ENCODE peak calls at places on chromosome 20, in six cellular contexts. L is lung; V is stomach; I is psoas muscle; Q is CD8-positive, alpha-beta memory T cell; U is CD8-positive, alpha-beta T cell. E is an unnamed sample. For H3K4me1 and H3K27me3, the result is how much of the 10 kb centered on the place peaks cover.

GRCh38 chr20:16637814-16638213 is 64.6 kb upstream of the KIF16B start:
- DNase-seq in Q (no peak), L (no peak), U (no peak), I (no peak), V (no peak), E (no peak)

GRCh38 chr20:48234951-48235350 is 449.7 kb upstream of the SULF2 start:
- DNase-seq in U (no peak), Q (no peak), L (no peak), V (no peak), I (no peak), E (no peak)

GRCh38 chr20:51553897-51554504 is 11.5 kb upstream of the NFATC2 start:
- DNase-seq in L (no peak), V (no peak), U (no peak), I (no peak), Q (no peak), E (no peak)

GRCh38 chr20:60046011-60046413 is 87.8 kb downstream of the CDH26 start:
- DNase-seq in L (no peak), U (no peak), I (no peak), Q (no peak), V (no peak), E (no peak)

GRCh38 chr20:62048821-62049291 is 16.8 kb downstream of the TAF4 start:
- DNase-seq in I (no peak), V (no peak), Q (no peak), U (no peak), L (no peak), E (no peak)

GRCh38 chr20:4508773-4509172 is 212.9 kb upstream of the PRND start:
- DNase-seq in L (no peak), V (no peak), U (no peak), Q (no peak), I (no peak), E (peak)

GRCh38 chr20:30376767-30377658 is 880.5 kb upstream of the DEFB115 start:
- DNase-seq in L (peak), Q (peak), I (peak), V (peak), U (peak), E (peak)

GRCh38 chr20:32982617-32983458 is 21.4 kb downstream of the SUN5 start:
- DNase-seq in Q (no peak), U (no peak), I (no peak), L (no peak), V (peak), E (peak)

GRCh38 chr20:41218466-41218865 is 81.1 kb downstream of the PLCG1 start:
- DNase-seq in Q (no peak), V (no peak), U (no peak), I (no peak), L (no peak), E (no peak)

GRCh38 chr20:9225879-9226278 is 157.0 kb downstream of the PLCB4 start:
- DNase-seq in U (no peak), I (peak), Q (no peak), L (no peak), V (no peak), E (no peak)

GRCh38 chr20:57092112-57092899 is 174.1 kb downstream of the BMP7 start:
- DNase-seq in V (peak), I (peak), Q (no peak), U (peak), L (peak), E (peak)
- H3K4me3 ChIP-seq in V (no peak), I (no peak), Q (no peak), U (no peak), L (no peak), E (no peak)

GRCh38 chr20:46087161-46087560 is 2.6 kb downstream of the NCOA5 start:
- DNase-seq in U (no peak), I (no peak), V (no peak), L (no peak), Q (no peak), E (no peak)
- H3K4me1 ChIP-seq in U (half or more), I (half or more), V (half or more), L (under half), Q (half or more), E (under half)

GRCh38 chr20:38616457-38616856 is 14.8 kb downstream of the ARHGAP40 start:
- DNase-seq in U (no peak), V (no peak), I (no peak), Q (no peak), L (no peak), E (no peak)
- H3K27me3 ChIP-seq in U (under half), V (under half), I (under half), Q (under half), L (under half), E (under half)

DNA sequence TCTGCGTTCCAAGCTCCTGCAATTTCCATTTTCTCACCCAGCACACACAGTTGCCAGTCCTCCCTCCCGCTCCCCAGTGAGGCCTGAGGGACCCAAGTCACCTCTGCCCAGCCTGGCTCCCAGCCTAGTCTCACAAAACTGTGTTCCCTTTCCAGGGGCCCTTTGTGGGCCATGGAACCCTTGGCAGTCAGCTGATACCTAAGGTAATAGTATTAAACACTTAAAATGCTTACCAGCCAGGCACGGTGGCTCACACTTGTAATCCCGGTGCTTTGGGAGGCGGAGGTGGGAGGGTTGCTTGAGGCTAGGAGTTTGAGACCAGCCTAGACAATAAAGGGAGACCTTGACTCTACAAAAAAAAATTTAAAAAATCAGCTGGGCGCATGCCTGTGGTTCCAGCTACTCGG is 3.2 kb upstream of the RBM38 start:
- DNase-seq in V (peak), I (no peak), U (no peak), L (no peak), Q (no peak), E (no peak)
- H3K4me3 ChIP-seq in V (no peak), I (no peak), U (no peak), L (no peak), Q (no peak), E (no peak)

GRCh38 chr20:57244221-57244585 is 22.2 kb downstream of the BMP7 start:
- DNase-seq in Q (no peak), U (no peak), V (no peak), L (no peak), I (no peak), E (no peak)
- H3K4me1 ChIP-seq in Q (under half), U (under half), V (under half), L (under half), I (under half), E (under half)

GRCh38 chr20:21510995-21511394 is 2.9 kb downstream of the NKX2-2 start:
- DNase-seq in Q (no peak), U (no peak), I (no peak), L (no peak), V (no peak), E (no peak)
- H3K27me3 ChIP-seq in Q (under half), U (half or more), I (under half), L (under half), V (half or more), E (under half)

DNA sequence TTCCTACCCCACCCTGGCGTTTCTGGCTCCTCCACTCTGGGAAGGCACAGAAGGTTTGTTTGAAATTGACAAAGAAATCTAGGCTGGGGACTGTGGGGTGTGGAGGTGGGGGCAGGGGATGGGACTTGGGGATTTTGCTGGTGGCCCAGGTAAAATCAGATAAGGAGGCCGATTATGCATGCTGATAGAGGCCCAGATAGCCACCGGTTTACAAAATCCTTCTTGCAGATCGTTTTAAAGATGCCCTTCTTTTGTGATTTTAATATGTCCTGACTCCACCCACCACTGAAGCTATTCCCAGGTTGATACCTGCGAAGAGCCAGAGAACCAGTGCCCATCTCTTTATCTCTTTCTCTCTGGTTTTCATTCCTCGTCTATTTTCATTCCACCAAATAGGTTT is 104.9 kb downstream of the TFAP2C start:
- DNase-seq in Q (no peak), I (no peak), V (no peak), L (no peak), U (no peak), E (no peak)
- H3K4me3 ChIP-seq in Q (no peak), I (no peak), V (no peak), L (no peak), U (no peak), E (no peak)

DNA sequence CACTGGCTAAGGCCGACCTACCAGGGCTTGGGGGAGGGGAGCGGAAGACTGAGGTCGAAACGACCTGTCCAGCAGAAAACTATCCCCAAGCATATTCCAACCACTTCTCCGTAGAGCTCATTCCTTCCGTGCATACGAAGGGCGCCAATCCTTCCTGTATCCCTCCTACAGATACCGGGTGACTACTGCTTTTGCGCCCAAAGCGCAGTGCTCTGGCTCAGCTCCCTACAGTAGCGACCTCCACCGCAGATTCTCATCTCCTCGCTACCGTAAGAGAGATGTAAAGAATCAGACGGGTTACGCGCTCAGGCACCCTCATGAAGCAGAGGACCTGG is 666 bp upstream of the NNAT start:
- DNase-seq in U (no peak), V (peak), L (no peak), I (no peak), Q (no peak), E (no peak)
- H3K4me1 ChIP-seq in U (under half), V (under half), L (under half), I (half or more), Q (under half), E (under half)

GRCh38 chr20:46160661-46161060 is 42.5 kb downstream of the CD40 start:
- DNase-seq in V (no peak), I (no peak), U (no peak), Q (no peak), L (no peak), E (no peak)
- H3K27me3 ChIP-seq in V (under half), I (under half), U (under half), Q (under half), L (under half), E (under half)

E was measured in HAP-1.